ENCODE peak calls at places on chromosome X, in seven cellular contexts. S is mesothelial cell of epicardium, R is A549, C is NT2/D1, O is left cardiac atrium, H is choroid plexus epithelial cell, L is NCI-H774. W is an unnamed sample.

GRCh38 chrX:41377624-41378023 is 43.7 kb downstream of the DDX3X start:
- DNase-seq in R (no peak), L (no peak), O (no peak), C (no peak), H (peak), S (no peak), W (no peak)

GRCh38 chrX:20032201-20032600 is 41.3 kb upstream of the BCLAF3 start:
- DNase-seq in O (no peak), L (no peak), C (no peak), R (no peak), H (no peak), S (no peak), W (no peak)

GRCh38 chrX:72569786-72570185 is 2.9 kb downstream of the HDAC8 start:
- DNase-seq in O (no peak), L (no peak), H (peak), S (no peak), R (peak), C (no peak), W (no peak)

GRCh38 chrX:118901991-118902390 is 72.4 kb upstream of the LONRF3 start:
- DNase-seq in L (peak), S (no peak), R (no peak), H (no peak), O (no peak), C (no peak), W (no peak)

GRCh38 chrX:68059469-68059868 is 373.8 kb downstream of the OPHN1 start:
- DNase-seq in H (no peak), C (no peak), S (no peak), R (no peak), L (no peak), O (no peak), W (no peak)

GRCh38 chrX:48068096-48068887 is 3.1 kb downstream of the ZNF630 start:
- DNase-seq in S (no peak), L (no peak), O (no peak), H (no peak), C (no peak), R (no peak), W (no peak)

GRCh38 chrX:108309144-108309543 is 129.1 kb downstream of the COL4A6 start:
- DNase-seq in C (no peak), R (peak), L (no peak), S (no peak), H (peak), O (no peak), W (no peak)

GRCh38 chrX:153763298-153763932 is 634 bp upstream of the PLXNB3 start:
- DNase-seq in H (no peak), L (no peak), R (no peak), S (no peak), O (no peak), C (no peak), W (no peak)

GRCh38 chrX:107374831-107375230 is 74.6 kb upstream of the FRMPD3 start:
- DNase-seq in H (no peak), S (no peak), R (no peak), C (no peak), L (no peak), O (no peak), W (peak)

GRCh38 chrX:154813801-154814200 is 8.5 kb upstream of the MPP1 start:
- DNase-seq in O (no peak), L (no peak), H (no peak), R (no peak), C (no peak), S (no peak), W (no peak)

GRCh38 chrX:13007519-13008188 is 32.7 kb downstream of the TMSB4X start:
- DNase-seq in L (no peak), H (no peak), R (no peak), C (no peak), O (no peak), S (no peak), W (no peak)